ENCODE peak calls at places on chromosomes 11 and 22, in four cellular contexts. H is heart left ventricle; Z is CD8-positive, alpha-beta T cell; U is K562. G is an unnamed sample. For H3K4me1, the result is how much of the 10 kb centered on the place peaks cover.

GRCh38 chr22:44928064-44928463 is 81.7 kb downstream of the PHF21B start:
- DNase-seq in Z (no peak), H (no peak), U (no peak), G (no peak)

GRCh38 chr11:131137046-131137445 is 220.8 kb upstream of the SNX19 start:
- DNase-seq in H (no peak), Z (no peak), U (no peak), G (no peak)

GRCh38 chr11:93741094-93741881 is at the start of the genes C11orf54 and TAF1D:
- DNase-seq in Z (peak), U (peak), H (peak), G (peak)

GRCh38 chr22:42399315-42400271 is 32.6 kb downstream of the NFAM1 start:
- DNase-seq in Z (no peak), U (peak), H (no peak), G (peak)

GRCh38 chr11:111715142-111715816 is 50.9 kb downstream of the PPP2R1B start:
- DNase-seq in H (no peak), U (no peak), Z (no peak), G (no peak)

GRCh38 chr11:23112987-23113886 is 253.0 kb upstream of the CCDC179 start:
- DNase-seq in U (peak), Z (no peak), H (no peak), G (peak)

GRCh38 chr22:23306438-23306921 is 126.2 kb downstream of the BCR start:
- DNase-seq in U (no peak), Z (no peak), H (no peak), G (no peak)

GRCh38 chr11:125371451-125371935 is 124.6 kb downstream of the FEZ1 start:
- DNase-seq in H (no peak), Z (no peak), U (no peak), G (peak)

GRCh38 chr11:71330996-71331395 is 78.6 kb upstream of the SHANK2 start:
- DNase-seq in U (no peak), Z (no peak), H (no peak), G (no peak)

GRCh38 chr11:86014221-86014620 is 54.7 kb downstream of the PICALM start:
- DNase-seq in U (no peak), Z (no peak), H (no peak), G (no peak)

GRCh38 chr22:19981171-19981960 is 35.3 kb downstream of the ARVCF start:
- DNase-seq in Z (no peak), H (no peak), U (no peak), G (no peak)
- TF ChIP-seq CTCF in Z (no peak), H (no peak), U (peak), G (no peak)

GRCh38 chr22:31161386-31161785 is 1.4 kb downstream of the RNF185 start:
- DNase-seq in Z (no peak), U (no peak), H (no peak), G (no peak)
- H3K4me3 ChIP-seq in Z (no peak), U (no peak), H (peak), G (no peak)

DNA sequence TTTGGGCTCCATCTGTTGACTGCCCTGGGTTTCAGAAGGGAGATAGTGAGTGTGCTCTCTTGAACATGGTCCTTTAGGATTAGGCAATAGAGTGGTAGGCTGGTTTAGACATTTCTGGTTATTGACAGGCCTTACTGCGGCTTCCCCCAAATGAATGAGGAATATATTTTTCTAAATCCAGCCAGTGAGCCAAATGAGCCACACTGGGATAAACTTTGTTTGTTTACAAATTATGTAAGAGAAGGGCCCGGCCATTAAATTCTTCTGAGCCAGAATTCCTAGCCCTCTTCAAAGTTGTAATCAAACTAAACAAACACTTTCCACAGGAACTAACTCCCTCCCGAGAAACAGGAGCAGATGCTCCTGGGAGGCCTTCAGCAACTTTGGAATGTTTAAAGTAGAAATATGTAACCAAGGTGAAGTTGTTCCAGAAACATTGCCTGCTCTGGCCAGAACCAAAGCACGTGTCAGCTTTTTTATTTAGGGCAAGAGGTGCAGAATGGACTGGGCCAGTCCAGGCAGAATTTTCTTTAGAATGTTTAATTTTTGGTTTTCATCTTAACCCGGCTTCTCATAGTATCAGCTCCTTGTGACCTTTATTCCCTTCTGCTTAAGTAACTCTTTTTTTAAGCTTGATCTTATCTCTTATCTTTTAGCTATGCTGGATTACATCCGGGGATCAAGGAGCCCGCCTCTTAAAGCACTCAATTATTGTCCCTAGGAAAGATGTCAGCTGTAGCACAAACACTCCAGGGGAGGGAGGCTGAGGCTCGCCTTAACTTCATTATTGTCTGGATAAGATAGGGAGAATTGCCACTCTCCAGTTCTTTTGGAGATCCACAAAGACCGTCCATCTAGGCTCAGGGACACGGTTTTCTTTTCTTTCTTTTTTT is 28.7 kb downstream of the ZNRF3 start:
- DNase-seq in H (no peak), Z (no peak), U (no peak), G (peak)
- H3K4me1 ChIP-seq in H (under half), Z (under half), U (under half), G (half or more)

DNA sequence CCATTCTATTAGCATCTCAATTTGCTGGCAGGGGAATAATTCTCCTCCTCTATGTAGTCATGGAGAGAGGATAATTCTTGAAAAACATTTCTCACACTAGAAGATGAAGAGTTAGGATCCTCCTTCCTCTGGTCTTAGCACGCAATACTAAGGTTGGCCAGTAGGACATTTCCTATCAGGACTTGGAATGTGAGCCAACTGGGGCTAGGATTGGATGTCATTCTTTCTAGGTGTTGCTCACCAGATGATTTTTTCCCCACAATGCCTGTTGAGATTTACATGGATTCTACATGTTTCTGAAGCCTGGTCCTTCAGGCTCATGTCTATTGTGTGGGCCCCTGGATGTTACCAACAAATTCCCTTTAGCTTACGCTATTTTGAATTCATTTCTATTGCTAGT is 28.0 kb downstream of the SLN start:
- DNase-seq in U (peak), Z (no peak), H (no peak), G (no peak)
- TF ChIP-seq CTCF in U (peak), Z (no peak), H (no peak), G (peak)

DNA sequence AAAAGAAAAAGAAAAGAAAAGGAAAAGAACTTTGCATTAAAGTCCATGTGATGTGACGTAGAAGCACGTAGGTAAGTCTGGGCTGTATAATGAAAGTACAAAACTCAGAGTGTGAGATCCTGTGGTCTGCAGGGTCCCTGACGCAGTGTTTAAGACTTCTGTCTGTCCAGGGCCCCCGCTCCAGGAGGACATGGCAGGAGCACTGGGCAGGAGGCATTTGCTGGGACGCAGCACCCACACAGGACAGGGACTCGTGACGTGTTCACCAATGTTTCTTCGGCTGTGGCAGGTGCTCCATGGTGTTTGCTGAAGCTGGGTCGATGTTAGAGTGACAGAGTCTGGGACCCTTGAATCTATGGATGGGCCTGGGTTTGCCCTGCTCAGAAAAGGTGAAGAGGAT is 348.1 kb downstream of the BRD1 start:
- DNase-seq in Z (no peak), U (no peak), H (no peak), G (no peak)
- H3K4me3 ChIP-seq in Z (no peak), U (no peak), H (no peak), G (no peak)

GRCh38 chr11:43577566-43578264 is 102.8 kb upstream of the HSD17B12 start:
- DNase-seq in U (no peak), Z (no peak), H (no peak), G (no peak)
- H3K4me1 ChIP-seq in U (under half), Z (under half), H (half or more), G (under half)

GRCh38 chr11:19679952-19680823 is 32.4 kb upstream of the NAV2 start:
- DNase-seq in U (no peak), Z (no peak), H (peak), G (peak)
- TF ChIP-seq CTCF in U (no peak), Z (no peak), H (no peak), G (no peak)

GRCh38 chr22:19718255-19719054 is 4.2 kb downstream of the SEPTIN5 start:
- DNase-seq in Z (no peak), U (peak), H (no peak), G (no peak)

GRCh38 chr22:19717181-19717580 is 2.9 kb downstream of the SEPTIN5 start:
- DNase-seq in Z (no peak), H (no peak), U (no peak), G (no peak)

GRCh38 chr22:19716829-19717105 is 2.5 kb downstream of the SEPTIN5 start:
- DNase-seq in H (no peak), Z (no peak), U (no peak), G (no peak)

GRCh38 chr22:19719055-19719482 is 4.3 kb upstream of the GP1BB start:
- DNase-seq in Z (no peak), U (peak), H (peak), G (peak)

GRCh38 chr22:19717691-19718254 is 3.5 kb downstream of the SEPTIN5 start:
- DNase-seq in H (peak), U (peak), Z (peak), G (peak)
- H3K4me3 ChIP-seq in H (peak), U (peak), Z (peak), G (peak)

G was measured in cardiac muscle cell.